ENCODE peak calls at places on chromosomes 16 and 17, in nine cellular contexts. One of them, this sample, is unnamed.

GRCh38 chr17:20986767-20987510 is 55.9 kb downstream of the USP22 start:
- DNase-seq in hypothalamus: no peak
- DNase-seq in stimulated activated CD8-positive, alpha-beta memory T cell treated with anti-CD3 and anti-CD28 coated beads, Interleukin-4, amount 100 ng/mL, for 24 hours: no peak
- DNase-seq in stromal cell of bone marrow: no peak
- DNase-seq in HEK293T: no peak
- DNase-seq in heart left ventricle: no peak
- DNase-seq in T1000: no peak
- DNase-seq in Daoy: no peak
- DNase-seq in Calu3: no peak
- DNase-seq in this sample: no peak

GRCh38 chr17:34423978-34424813 is 61.2 kb upstream of the CCL1 start:
- DNase-seq in HEK293T: no peak
- DNase-seq in Daoy: peak
- DNase-seq in hypothalamus: no peak
- DNase-seq in heart left ventricle: no peak
- DNase-seq in T1000: no peak
- DNase-seq in Calu3: peak
- DNase-seq in stromal cell of bone marrow: no peak
- DNase-seq in stimulated activated CD8-positive, alpha-beta memory T cell treated with anti-CD3 and anti-CD28 coated beads, Interleukin-4, amount 100 ng/mL, for 24 hours: no peak
- DNase-seq in this sample: no peak

GRCh38 chr17:61461586-61461966 is 9.4 kb downstream of the TBX4 start:
- DNase-seq in HEK293T: no peak
- DNase-seq in T1000: no peak
- DNase-seq in hypothalamus: no peak
- DNase-seq in Calu3: no peak
- DNase-seq in Daoy: no peak
- DNase-seq in heart left ventricle: no peak
- DNase-seq in stimulated activated CD8-positive, alpha-beta memory T cell treated with anti-CD3 and anti-CD28 coated beads, Interleukin-4, amount 100 ng/mL, for 24 hours: no peak
- DNase-seq in stromal cell of bone marrow: no peak
- DNase-seq in this sample: no peak

GRCh38 chr17:37518816-37519215 is 29.1 kb downstream of the DUSP14 start:
- DNase-seq in stimulated activated CD8-positive, alpha-beta memory T cell treated with anti-CD3 and anti-CD28 coated beads, Interleukin-4, amount 100 ng/mL, for 24 hours: no peak
- DNase-seq in Calu3: no peak
- DNase-seq in Daoy: no peak
- DNase-seq in hypothalamus: no peak
- DNase-seq in heart left ventricle: no peak
- DNase-seq in T1000: no peak
- DNase-seq in stromal cell of bone marrow: no peak
- DNase-seq in HEK293T: no peak
- DNase-seq in this sample: no peak

GRCh38 chr16:56298948-56299602 is 107.8 kb downstream of the GNAO1 start:
- DNase-seq in HEK293T: no peak
- DNase-seq in hypothalamus: peak
- DNase-seq in stimulated activated CD8-positive, alpha-beta memory T cell treated with anti-CD3 and anti-CD28 coated beads, Interleukin-4, amount 100 ng/mL, for 24 hours: no peak
- DNase-seq in stromal cell of bone marrow: no peak
- DNase-seq in T1000: no peak
- DNase-seq in Daoy: no peak
- DNase-seq in heart left ventricle: no peak
- DNase-seq in Calu3: no peak
- DNase-seq in this sample: no peak

GRCh38 chr17:41655611-41656111 is 31.3 kb upstream of the KRT17 start:
- DNase-seq in T1000: no peak
- DNase-seq in stimulated activated CD8-positive, alpha-beta memory T cell treated with anti-CD3 and anti-CD28 coated beads, Interleukin-4, amount 100 ng/mL, for 24 hours: no peak
- DNase-seq in HEK293T: no peak
- DNase-seq in heart left ventricle: peak
- DNase-seq in Calu3: peak
- DNase-seq in hypothalamus: no peak
- DNase-seq in stromal cell of bone marrow: no peak
- DNase-seq in Daoy: peak
- DNase-seq in this sample: no peak

GRCh38 chr16:27417047-27417671 is 15.2 kb downstream of the IL21R start:
- DNase-seq in HEK293T: no peak
- DNase-seq in Daoy: no peak
- DNase-seq in stimulated activated CD8-positive, alpha-beta memory T cell treated with anti-CD3 and anti-CD28 coated beads, Interleukin-4, amount 100 ng/mL, for 24 hours: no peak
- DNase-seq in Calu3: no peak
- DNase-seq in hypothalamus: no peak
- DNase-seq in stromal cell of bone marrow: no peak
- DNase-seq in T1000: no peak
- DNase-seq in heart left ventricle: no peak
- DNase-seq in this sample: no peak

GRCh38 chr17:28230011-28230410 is 89.0 kb upstream of the TMEM97 start:
- DNase-seq in Calu3: no peak
- DNase-seq in Daoy: no peak
- DNase-seq in stromal cell of bone marrow: no peak
- DNase-seq in HEK293T: no peak
- DNase-seq in hypothalamus: no peak
- DNase-seq in stimulated activated CD8-positive, alpha-beta memory T cell treated with anti-CD3 and anti-CD28 coated beads, Interleukin-4, amount 100 ng/mL, for 24 hours: no peak
- DNase-seq in heart left ventricle: no peak
- DNase-seq in T1000: no peak
- DNase-seq in this sample: no peak

GRCh38 chr17:45385331-45385997 is 47.2 kb downstream of the ARHGAP27 start:
- DNase-seq in T1000: peak
- DNase-seq in HEK293T: peak
- DNase-seq in stimulated activated CD8-positive, alpha-beta memory T cell treated with anti-CD3 and anti-CD28 coated beads, Interleukin-4, amount 100 ng/mL, for 24 hours: peak
- DNase-seq in hypothalamus: peak
- DNase-seq in stromal cell of bone marrow: peak
- DNase-seq in heart left ventricle: peak
- DNase-seq in Calu3: peak
- DNase-seq in Daoy: peak
- DNase-seq in this sample: peak

GRCh38 chr16:72530434-72530833 is 358.5 kb upstream of the PMFBP1 start:
- DNase-seq in hypothalamus: no peak
- DNase-seq in stimulated activated CD8-positive, alpha-beta memory T cell treated with anti-CD3 and anti-CD28 coated beads, Interleukin-4, amount 100 ng/mL, for 24 hours: no peak
- DNase-seq in heart left ventricle: no peak
- DNase-seq in stromal cell of bone marrow: peak
- DNase-seq in HEK293T: no peak
- DNase-seq in Daoy: peak
- DNase-seq in Calu3: no peak
- DNase-seq in T1000: no peak
- DNase-seq in this sample: no peak

GRCh38 chr17:77728022-77728671 is 230.4 kb upstream of the TNRC6C start:
- DNase-seq in Daoy: no peak
- DNase-seq in stimulated activated CD8-positive, alpha-beta memory T cell treated with anti-CD3 and anti-CD28 coated beads, Interleukin-4, amount 100 ng/mL, for 24 hours: no peak
- DNase-seq in HEK293T: no peak
- DNase-seq in heart left ventricle: peak
- DNase-seq in stromal cell of bone marrow: no peak
- DNase-seq in T1000: no peak
- DNase-seq in hypothalamus: no peak
- DNase-seq in Calu3: no peak
- DNase-seq in this sample: peak

GRCh38 chr17:38663125-38663751 is 11.5 kb downstream of the EPOP start:
- DNase-seq in Daoy: peak
- DNase-seq in stromal cell of bone marrow: no peak
- DNase-seq in heart left ventricle: peak
- DNase-seq in T1000: no peak
- DNase-seq in stimulated activated CD8-positive, alpha-beta memory T cell treated with anti-CD3 and anti-CD28 coated beads, Interleukin-4, amount 100 ng/mL, for 24 hours: peak
- DNase-seq in Calu3: peak
- DNase-seq in HEK293T: peak
- DNase-seq in hypothalamus: no peak
- DNase-seq in this sample: no peak

GRCh38 chr16:50583211-50583610 is 35.0 kb downstream of the NKD1 start:
- DNase-seq in hypothalamus: no peak
- DNase-seq in stimulated activated CD8-positive, alpha-beta memory T cell treated with anti-CD3 and anti-CD28 coated beads, Interleukin-4, amount 100 ng/mL, for 24 hours: no peak
- DNase-seq in T1000: no peak
- DNase-seq in heart left ventricle: no peak
- DNase-seq in stromal cell of bone marrow: no peak
- DNase-seq in Calu3: no peak
- DNase-seq in HEK293T: no peak
- DNase-seq in Daoy: no peak
- DNase-seq in this sample: no peak

GRCh38 chr17:410674-411401 is 58.2 kb upstream of the RPH3AL start:
- DNase-seq in Calu3: peak
- DNase-seq in stromal cell of bone marrow: no peak
- DNase-seq in T1000: no peak
- DNase-seq in heart left ventricle: no peak
- DNase-seq in hypothalamus: no peak
- DNase-seq in stimulated activated CD8-positive, alpha-beta memory T cell treated with anti-CD3 and anti-CD28 coated beads, Interleukin-4, amount 100 ng/mL, for 24 hours: peak
- DNase-seq in Daoy: peak
- DNase-seq in HEK293T: no peak
- DNase-seq in this sample: peak

GRCh38 chr16:86692476-86692875 is 114.1 kb downstream of the FOXL1 start:
- DNase-seq in Calu3: no peak
- DNase-seq in stimulated activated CD8-positive, alpha-beta memory T cell treated with anti-CD3 and anti-CD28 coated beads, Interleukin-4, amount 100 ng/mL, for 24 hours: no peak
- DNase-seq in HEK293T: no peak
- DNase-seq in T1000: no peak
- DNase-seq in Daoy: no peak
- DNase-seq in stromal cell of bone marrow: no peak
- DNase-seq in heart left ventricle: no peak
- DNase-seq in hypothalamus: no peak
- DNase-seq in this sample: no peak

GRCh38 chr17:76438906-76439305 is 14.0 kb downstream of the UBE2O start:
- DNase-seq in stimulated activated CD8-positive, alpha-beta memory T cell treated with anti-CD3 and anti-CD28 coated beads, Interleukin-4, amount 100 ng/mL, for 24 hours: no peak
- DNase-seq in Calu3: no peak
- DNase-seq in HEK293T: no peak
- DNase-seq in hypothalamus: no peak
- DNase-seq in T1000: no peak
- DNase-seq in heart left ventricle: no peak
- DNase-seq in Daoy: no peak
- DNase-seq in stromal cell of bone marrow: no peak
- DNase-seq in this sample: no peak

GRCh38 chr17:63999680-64000531 is 1.8 kb downstream of the PRR29 start:
- DNase-seq in HEK293T: no peak
- DNase-seq in Daoy: no peak
- DNase-seq in Calu3: no peak
- DNase-seq in stimulated activated CD8-positive, alpha-beta memory T cell treated with anti-CD3 and anti-CD28 coated beads, Interleukin-4, amount 100 ng/mL, for 24 hours: no peak
- DNase-seq in hypothalamus: no peak
- DNase-seq in stromal cell of bone marrow: no peak
- DNase-seq in heart left ventricle: no peak
- DNase-seq in T1000: no peak
- DNase-seq in this sample: peak

GRCh38 chr17:21168555-21168865 is 41.7 kb downstream of the DHRS7B start:
- DNase-seq in Daoy: no peak
- DNase-seq in Calu3: no peak
- DNase-seq in hypothalamus: no peak
- DNase-seq in T1000: no peak
- DNase-seq in stromal cell of bone marrow: no peak
- DNase-seq in HEK293T: no peak
- DNase-seq in stimulated activated CD8-positive, alpha-beta memory T cell treated with anti-CD3 and anti-CD28 coated beads, Interleukin-4, amount 100 ng/mL, for 24 hours: no peak
- DNase-seq in heart left ventricle: no peak
- DNase-seq in this sample: no peak

GRCh38 chr16:25037632-25038031 is 22.5 kb upstream of the ARHGAP17 start:
- DNase-seq in Daoy: no peak
- DNase-seq in stimulated activated CD8-positive, alpha-beta memory T cell treated with anti-CD3 and anti-CD28 coated beads, Interleukin-4, amount 100 ng/mL, for 24 hours: no peak
- DNase-seq in T1000: no peak
- DNase-seq in HEK293T: no peak
- DNase-seq in stromal cell of bone marrow: no peak
- DNase-seq in Calu3: no peak
- DNase-seq in hypothalamus: no peak
- DNase-seq in heart left ventricle: no peak
- DNase-seq in this sample: no peak

GRCh38 chr16:88424536-88425230 is 28.4 kb upstream of the ZFPM1 start:
- DNase-seq in stimulated activated CD8-positive, alpha-beta memory T cell treated with anti-CD3 and anti-CD28 coated beads, Interleukin-4, amount 100 ng/mL, for 24 hours: no peak
- DNase-seq in T1000: no peak
- DNase-seq in heart left ventricle: no peak
- DNase-seq in Daoy: no peak
- DNase-seq in HEK293T: no peak
- DNase-seq in stromal cell of bone marrow: no peak
- DNase-seq in Calu3: no peak
- DNase-seq in hypothalamus: peak
- DNase-seq in this sample: no peak

GRCh38 chr16:15816228-15816627 is 40.6 kb downstream of the MYH11 start:
- DNase-seq in T1000: no peak
- DNase-seq in stimulated activated CD8-positive, alpha-beta memory T cell treated with anti-CD3 and anti-CD28 coated beads, Interleukin-4, amount 100 ng/mL, for 24 hours: no peak
- DNase-seq in HEK293T: no peak
- DNase-seq in Calu3: no peak
- DNase-seq in stromal cell of bone marrow: no peak
- DNase-seq in heart left ventricle: no peak
- DNase-seq in hypothalamus: no peak
- DNase-seq in Daoy: no peak
- DNase-seq in this sample: no peak

GRCh38 chr17:82127704-82128103 is 29.7 kb upstream of the FASN start:
- DNase-seq in hypothalamus: no peak
- DNase-seq in Daoy: no peak
- DNase-seq in T1000: no peak
- DNase-seq in stimulated activated CD8-positive, alpha-beta memory T cell treated with anti-CD3 and anti-CD28 coated beads, Interleukin-4, amount 100 ng/mL, for 24 hours: no peak
- DNase-seq in heart left ventricle: no peak
- DNase-seq in stromal cell of bone marrow: no peak
- DNase-seq in Calu3: no peak
- DNase-seq in HEK293T: no peak
- DNase-seq in this sample: no peak